ENCODE peak calls at places on chromosome 18, in seven cellular contexts. N, Y, P, U, W, K and X are unnamed samples.

GRCh38 chr18:58069104-58069503 is 25.1 kb downstream of the NEDD4L start:
- DNase-seq in K (no peak), N (no peak), U (no peak), P (no peak), Y (no peak), W (no peak), X (no peak)

GRCh38 chr18:32315881-32316280 is 126.0 kb downstream of the MEP1B start:
- DNase-seq in U (no peak), P (no peak), K (no peak), W (no peak), Y (no peak), N (no peak), X (no peak)

GRCh38 chr18:8786766-8787670 is 81.7 kb downstream of the MTCL1 start:
- DNase-seq in Y (no peak), K (no peak), W (no peak), P (no peak), U (no peak), N (no peak), X (no peak)

GRCh38 chr18:74204543-74205152 is 56.3 kb downstream of the TIMM21 start:
- DNase-seq in P (no peak), W (no peak), Y (no peak), U (no peak), K (no peak), N (no peak), X (no peak)

GRCh38 chr18:77161954-77162353 is 29.4 kb upstream of the MBP start:
- DNase-seq in P (no peak), U (no peak), Y (no peak), K (no peak), W (no peak), N (no peak), X (no peak)

GRCh38 chr18:57951999-57952774 is 91.8 kb upstream of the NEDD4L start:
- DNase-seq in W (no peak), K (no peak), U (no peak), Y (no peak), P (no peak), N (no peak), X (no peak)

GRCh38 chr18:76490701-76491171 is 4.3 kb downstream of the ZNF516 start:
- DNase-seq in P (peak), W (peak), N (no peak), K (no peak), U (no peak), Y (no peak), X (peak)

GRCh38 chr18:58407649-58408407 is 221.1 kb downstream of the ALPK2 start:
- DNase-seq in P (no peak), U (no peak), K (no peak), N (no peak), W (no peak), Y (no peak), X (no peak)

GRCh38 chr18:5162111-5162510 is 34.9 kb downstream of the AKAIN1 start:
- DNase-seq in U (no peak), W (no peak), P (no peak), Y (no peak), K (no peak), N (no peak), X (no peak)

GRCh38 chr18:59123588-59124369 is 15.9 kb upstream of the SEC11C start:
- DNase-seq in U (peak), K (no peak), P (no peak), W (no peak), N (no peak), Y (no peak), X (no peak)

GRCh38 chr18:3594760-3595241 is 144.8 kb downstream of the TGIF1 start:
- DNase-seq in W (peak), K (no peak), U (no peak), N (no peak), Y (peak), P (peak), X (peak)

GRCh38 chr18:36673452-36673851 is 155.3 kb downstream of the TPGS2 start:
- DNase-seq in N (no peak), U (no peak), P (no peak), W (no peak), K (no peak), Y (no peak), X (no peak)

GRCh38 chr18:7664024-7664312 is 96.9 kb downstream of the PTPRM start:
- DNase-seq in P (no peak), U (no peak), W (no peak), N (no peak), K (no peak), Y (no peak), X (no peak)

GRCh38 chr18:498901-499300 is 1.6 kb downstream of the COLEC12 start:
- DNase-seq in P (no peak), N (no peak), W (no peak), K (no peak), Y (no peak), U (no peak), X (no peak)

GRCh38 chr18:72910045-72910444 is 42.3 kb upstream of the NETO1 start:
- DNase-seq in K (no peak), Y (no peak), N (no peak), W (no peak), P (no peak), U (no peak), X (no peak)

GRCh38 chr18:63205791-63206252 is 113.7 kb downstream of the BCL2 start:
- DNase-seq in N (no peak), U (no peak), Y (no peak), P (no peak), K (no peak), W (no peak), X (no peak)

GRCh38 chr18:6940451-6940970 is 177.1 kb downstream of the LAMA1 start:
- DNase-seq in K (no peak), P (no peak), N (no peak), Y (no peak), W (no peak), U (no peak), X (no peak)

GRCh38 chr18:22687892-22688680 is 245.0 kb upstream of the RBBP8 start:
- DNase-seq in Y (no peak), U (no peak), N (no peak), P (no peak), K (no peak), W (no peak), X (no peak)

GRCh38 chr18:50281972-50282520 is 723 bp upstream of the MBD1 start:
- DNase-seq in N (no peak), U (no peak), W (no peak), K (no peak), Y (no peak), P (peak), X (no peak)

GRCh38 chr18:50280707-50281294 is 522 bp downstream of the MBD1 start:
- DNase-seq in W (no peak), N (no peak), Y (no peak), U (no peak), K (no peak), P (no peak), X (no peak)

GRCh38 chr18:50281295-50281971 is at the start of gene MBD1:
- DNase-seq in Y (peak), N (peak), U (peak), W (peak), K (peak), P (peak), X (peak)

GRCh38 chr18:50277935-50278334 is 3.4 kb downstream of the MBD1 start:
- DNase-seq in U (no peak), K (no peak), Y (no peak), P (no peak), N (no peak), W (no peak), X (no peak)

GRCh38 chr18:50279752-50280151 is 1.6 kb downstream of the MBD1 start:
- DNase-seq in K (no peak), U (no peak), N (no peak), W (no peak), Y (no peak), P (no peak), X (no peak)
- H3K27ac ChIP-seq in K (no peak), U (no peak), N (no peak), W (no peak), Y (no peak), P (no peak), X (no peak)

GRCh38 chr18:79372461-79372860 is 23.3 kb upstream of the NFATC1 start:
- DNase-seq in K (no peak), W (no peak), Y (peak), U (no peak), P (no peak), N (no peak), X (no peak)

GRCh38 chr18:79374408-79375171 is 21.1 kb upstream of the NFATC1 start:
- DNase-seq in N (no peak), U (no peak), P (no peak), Y (peak), W (no peak), K (no peak), X (no peak)

GRCh38 chr18:79375441-79375840 is 20.3 kb upstream of the NFATC1 start:
- DNase-seq in K (no peak), Y (peak), P (no peak), N (no peak), U (no peak), W (no peak), X (no peak)

GRCh38 chr18:79372991-79373390 is 22.7 kb upstream of the NFATC1 start:
- DNase-seq in U (no peak), Y (no peak), P (no peak), W (no peak), N (no peak), K (no peak), X (no peak)

DNA sequence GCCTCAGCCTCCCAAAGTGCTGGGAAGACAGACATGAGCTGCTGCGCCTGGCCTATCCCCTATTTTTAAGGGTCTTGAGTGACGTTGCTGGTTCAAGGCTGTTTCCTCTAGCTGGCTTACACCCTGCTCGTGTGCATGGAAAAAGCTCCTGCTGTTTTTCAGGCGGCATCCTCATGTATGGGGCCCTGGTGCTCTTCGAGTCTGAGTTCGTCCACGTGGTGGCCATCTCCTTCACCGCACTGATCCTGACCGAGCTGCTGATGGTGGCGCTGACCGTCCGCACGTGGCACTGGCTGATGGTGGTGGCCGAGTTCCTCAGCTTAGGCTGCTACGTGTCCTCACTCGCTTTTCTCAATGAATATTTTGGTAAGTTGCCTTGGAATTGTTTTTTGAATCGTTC is 22.0 kb upstream of the NFATC1 start:
- DNase-seq in N (no peak), K (no peak), W (no peak), Y (peak), P (no peak), U (no peak), X (no peak)
- H3K4me3 ChIP-seq in N (no peak), K (no peak), W (no peak), Y (no peak), P (no peak), U (no peak), X (no peak)

GRCh38 chr18:26434887-26435286 is 113.5 kb downstream of the KCTD1 start:
- DNase-seq in N (no peak), W (no peak), Y (no peak), P (no peak), K (no peak), U (no peak), X (no peak)

GRCh38 chr18:26438980-26439379 is 109.4 kb downstream of the KCTD1 start:
- DNase-seq in N (no peak), W (no peak), U (no peak), Y (no peak), P (no peak), K (no peak), X (no peak)

GRCh38 chr18:26432651-26433424 is 115.5 kb downstream of the KCTD1 start:
- DNase-seq in P (no peak), W (no peak), K (no peak), U (no peak), N (no peak), Y (no peak), X (no peak)

GRCh38 chr18:26436176-26437031 is 111.9 kb downstream of the KCTD1 start:
- DNase-seq in U (peak), N (no peak), W (no peak), Y (no peak), K (peak), P (no peak), X (no peak)

DNA sequence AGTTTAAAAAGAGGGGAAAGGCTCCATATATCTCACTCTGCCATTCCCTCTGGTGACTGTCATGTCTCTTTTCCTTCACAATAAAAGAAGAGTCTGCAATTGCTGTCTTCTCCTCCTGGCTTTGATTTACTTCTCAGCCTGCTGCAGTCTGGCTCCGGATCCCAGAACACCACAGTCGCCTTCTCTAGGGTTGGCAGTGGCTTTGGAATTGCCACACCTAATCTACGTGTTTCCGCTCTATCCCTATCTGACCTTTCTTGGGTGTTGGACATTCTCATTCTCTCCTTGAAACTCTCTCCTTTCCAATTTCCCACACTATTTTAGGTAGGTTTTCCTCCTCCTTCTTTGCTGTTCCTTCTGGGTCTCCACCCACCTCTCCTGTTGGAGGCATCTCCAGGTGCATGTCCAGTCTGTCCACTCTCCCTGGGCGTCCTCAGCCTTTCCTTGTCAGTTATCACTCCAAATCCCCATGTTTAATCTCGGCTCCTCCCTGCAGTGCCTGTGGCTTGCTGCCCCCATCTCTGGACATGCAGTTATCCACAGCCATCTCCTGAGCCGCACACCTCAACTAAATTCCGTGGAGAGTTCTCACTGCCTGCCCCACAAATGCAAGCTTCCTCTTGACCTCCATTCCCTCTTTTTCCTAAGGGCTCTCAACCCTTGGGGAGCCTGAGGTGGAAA is 112.8 kb downstream of the KCTD1 start:
- DNase-seq in P (no peak), W (no peak), Y (no peak), K (no peak), U (no peak), N (no peak), X (no peak)
- H3K27ac ChIP-seq in P (no peak), W (no peak), Y (no peak), K (no peak), U (no peak), N (no peak), X (no peak)

GRCh38 chr18:24015897-24016631 is 1.5 kb downstream of the TTC39C start:
- DNase-seq in P (no peak), Y (no peak), K (no peak), U (no peak), W (no peak), N (no peak), X (no peak)

GRCh38 chr18:24014062-24014985 is at the start of gene TTC39C:
- DNase-seq in P (peak), W (peak), N (peak), K (peak), Y (no peak), U (no peak), X (peak)

GRCh38 chr18:24018299-24018910 is 3.9 kb downstream of the TTC39C start:
- DNase-seq in N (no peak), W (no peak), Y (no peak), K (no peak), P (no peak), U (no peak), X (no peak)

GRCh38 chr18:24014986-24015896 is 687 bp downstream of the TTC39C start:
- DNase-seq in Y (no peak), U (no peak), W (peak), K (no peak), P (peak), N (peak), X (peak)

GRCh38 chr18:24016643-24017042 is 2.1 kb downstream of the TTC39C start:
- DNase-seq in Y (no peak), K (peak), U (no peak), W (no peak), P (no peak), N (no peak), X (no peak)
- H3K4me3 ChIP-seq in Y (peak), K (no peak), U (no peak), W (no peak), P (no peak), N (no peak), X (no peak)

GRCh38 chr18:48544661-48545415 is 6.0 kb downstream of the CTIF start:
- DNase-seq in W (no peak), U (no peak), N (no peak), Y (no peak), K (no peak), P (no peak), X (no peak)
- H3K27ac ChIP-seq in W (peak), U (peak), N (peak), Y (peak), K (no peak), P (no peak), X (no peak)

GRCh38 chr18:34493099-34493544 is 217.0 kb upstream of the DTNA start:
- DNase-seq in W (peak), Y (peak), N (peak), U (no peak), P (peak), K (no peak), X (peak)

GRCh38 chr18:34494359-34494696 is 215.8 kb upstream of the DTNA start:
- DNase-seq in W (peak), U (no peak), P (no peak), N (peak), Y (peak), K (no peak), X (peak)

GRCh38 chr18:34493566-34494358 is 216.3 kb upstream of the DTNA start:
- DNase-seq in W (peak), K (no peak), U (no peak), N (peak), Y (no peak), P (no peak), X (peak)

GRCh38 chr18:34492652-34493051 is 217.4 kb upstream of the DTNA start:
- DNase-seq in K (no peak), P (no peak), U (no peak), W (no peak), Y (no peak), N (no peak), X (no peak)

DNA sequence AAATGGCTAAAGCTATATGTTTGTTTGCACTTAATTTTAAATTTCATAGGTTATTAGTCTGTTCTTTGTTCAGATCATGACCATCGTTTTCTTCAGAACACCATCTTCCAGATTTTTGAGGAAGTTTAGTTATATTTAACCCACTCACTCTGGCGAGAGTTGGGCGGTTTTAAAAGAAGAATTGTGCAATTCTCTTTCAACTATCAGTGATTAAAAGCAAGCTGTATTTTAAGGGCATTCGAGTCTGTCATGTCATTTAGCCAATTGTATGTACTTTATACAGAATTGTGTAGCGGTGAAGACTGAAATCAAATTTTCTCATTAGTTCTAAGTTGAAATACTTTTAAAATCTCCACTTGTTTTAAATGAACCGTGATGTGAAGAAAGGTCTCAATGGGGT is 214.7 kb upstream of the DTNA start:
- DNase-seq in Y (no peak), P (no peak), K (no peak), W (no peak), U (no peak), N (no peak), X (no peak)
- H3K4me3 ChIP-seq in Y (peak), P (no peak), K (no peak), W (no peak), U (no peak), N (peak), X (peak)

GRCh38 chr18:55732227-55733106 is 144.5 kb upstream of the TCF4 start:
- DNase-seq in W (no peak), Y (no peak), N (no peak), K (no peak), P (no peak), U (no peak), X (no peak)
- H3K27ac ChIP-seq in W (peak), Y (no peak), N (peak), K (no peak), P (no peak), U (no peak), X (peak)

GRCh38 chr18:35043207-35043606 is 2.0 kb downstream of the MAPRE2 start:
- DNase-seq in W (no peak), Y (no peak), N (no peak), K (no peak), P (no peak), U (no peak), X (no peak)
- H3K4me3 ChIP-seq in W (peak), Y (peak), N (peak), K (no peak), P (no peak), U (no peak), X (peak)

GRCh38 chr18:1865869-1866268 is 705.4 kb downstream of the METTL4 start:
- DNase-seq in N (no peak), Y (no peak), K (no peak), P (no peak), W (no peak), U (no peak), X (no peak)
- H3K27ac ChIP-seq in N (no peak), Y (no peak), K (no peak), P (no peak), W (no peak), U (no peak), X (no peak)

GRCh38 chr18:78973357-78974083 is 6.1 kb upstream of the SALL3 start:
- DNase-seq in Y (no peak), W (no peak), P (no peak), N (no peak), K (no peak), U (no peak), X (no peak)
- H3K4me3 ChIP-seq in Y (peak), W (no peak), P (no peak), N (peak), K (no peak), U (no peak), X (peak)